ENCODE peak calls at places on chromosomes 7 and 10, in seven cellular contexts. P, F, Y, Q, Z, H and T are unnamed samples.

GRCh38 chr7:32525839-32526238 is 30.6 kb downstream of the AVL9 start:
- DNase-seq in P (no peak), F (no peak), Y (no peak), Q (no peak), Z (no peak), H (no peak), T (no peak)

GRCh38 chr7:12111461-12112405 is 99.4 kb upstream of the TMEM106B start:
- DNase-seq in P (peak), F (no peak), Y (no peak), Q (peak), Z (peak), H (peak), T (no peak)

GRCh38 chr10:100983868-100984669 is 3.2 kb downstream of the MRPL43 start:
- DNase-seq in P (peak), F (no peak), Y (no peak), Q (no peak), Z (peak), H (peak), T (no peak)

GRCh38 chr10:114714281-114714741 is 56.2 kb upstream of the ABLIM1 start:
- DNase-seq in P (no peak), F (no peak), Y (no peak), Q (peak), Z (no peak), H (no peak), T (peak)

GRCh38 chr10:120961720-120962259 is 110.6 kb downstream of the WDR11 start:
- DNase-seq in P (no peak), F (no peak), Y (no peak), Q (no peak), Z (no peak), H (no peak), T (no peak)

GRCh38 chr7:98322331-98323260 is 41.1 kb downstream of the BRI3 start:
- DNase-seq in P (no peak), F (no peak), Y (no peak), Q (no peak), Z (no peak), H (no peak), T (no peak)

GRCh38 chr10:29120216-29120615 is 168.7 kb upstream of the LYZL1 start:
- DNase-seq in P (no peak), F (no peak), Y (no peak), Q (peak), Z (no peak), H (no peak), T (no peak)

GRCh38 chr7:121313793-121314676 is 14.8 kb upstream of the WNT16 start:
- DNase-seq in P (no peak), F (no peak), Y (no peak), Q (peak), Z (no peak), H (no peak), T (no peak)

GRCh38 chr10:25493122-25493893 is 318.5 kb downstream of the GPR158 start:
- DNase-seq in P (no peak), F (no peak), Y (no peak), Q (peak), Z (no peak), H (no peak), T (no peak)

GRCh38 chr10:48634198-48634983 is 29.5 kb upstream of the ARHGAP22 start:
- DNase-seq in P (no peak), F (no peak), Y (no peak), Q (peak), Z (peak), H (peak), T (peak)

GRCh38 chr7:34222722-34223121 is 317.4 kb downstream of the BMPER start:
- DNase-seq in P (no peak), F (no peak), Y (no peak), Q (no peak), Z (no peak), H (no peak), T (no peak)

GRCh38 chr10:103928784-103929183 is 10.8 kb upstream of the STN1 start:
- DNase-seq in P (no peak), F (no peak), Y (no peak), Q (no peak), Z (no peak), H (no peak), T (no peak)

GRCh38 chr7:107118109-107118900 is 50.5 kb upstream of the HBP1 start:
- DNase-seq in P (no peak), F (no peak), Y (no peak), Q (peak), Z (no peak), H (no peak), T (no peak)

GRCh38 chr7:2009541-2010001 is 223.2 kb downstream of the MAD1L1 start:
- DNase-seq in P (no peak), F (no peak), Y (peak), Q (no peak), Z (peak), H (peak), T (peak)

GRCh38 chr10:21100871-21101514 is 203.9 kb upstream of the NEBL start:
- DNase-seq in P (no peak), F (no peak), Y (no peak), Q (peak), Z (no peak), H (no peak), T (no peak)

GRCh38 chr7:23184291-23184690 is 2.4 kb downstream of the NUP42 start:
- DNase-seq in P (no peak), F (no peak), Y (no peak), Q (no peak), Z (no peak), H (no peak), T (no peak)

GRCh38 chr7:23184709-23185354 is 3.0 kb downstream of the NUP42 start:
- DNase-seq in P (peak), F (peak), Y (no peak), Q (peak), Z (no peak), H (no peak), T (peak)

GRCh38 chr7:23181684-23182553 is at the start of gene NUP42:
- DNase-seq in P (peak), F (peak), Y (peak), Q (peak), Z (peak), H (peak), T (peak)

GRCh38 chr7:23185980-23186379 is 4.1 kb downstream of the NUP42 start:
- DNase-seq in P (no peak), F (no peak), Y (no peak), Q (no peak), Z (no peak), H (no peak), T (no peak)

GRCh38 chr7:23183279-23184012 is 1.6 kb downstream of the NUP42 start:
- DNase-seq in P (no peak), F (no peak), Y (no peak), Q (no peak), Z (no peak), H (no peak), T (no peak)
- H3K4me3 ChIP-seq in P (no peak), F (peak), Y (peak), Q (peak), Z (peak), H (no peak), T (peak)

DNA sequence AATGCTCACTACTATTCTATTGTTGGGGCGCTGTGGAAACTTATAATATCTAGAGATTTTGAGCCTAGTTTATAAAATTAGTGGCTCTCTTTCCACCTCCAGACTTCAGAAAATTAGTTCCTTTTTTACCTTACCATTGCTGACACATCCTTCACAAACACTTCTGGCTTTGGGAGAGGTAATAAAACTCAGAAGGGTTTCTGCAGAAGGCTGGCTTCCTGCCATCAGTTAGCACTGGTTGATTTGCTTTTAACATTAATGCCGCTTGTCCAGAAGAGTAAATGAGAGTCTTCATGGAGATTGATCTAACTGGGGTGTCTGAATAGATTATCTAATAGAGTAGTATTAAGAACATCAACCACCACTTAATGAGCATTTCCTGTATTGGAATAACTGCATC is 20.3 kb downstream of the ACSM6 start:
- DNase-seq in P (no peak), F (no peak), Y (no peak), Q (no peak), Z (no peak), H (no peak), T (no peak)
- TF ChIP-seq CTCF in P (no peak), F (no peak), Y (no peak), Q (no peak), Z (no peak), H (no peak), T (no peak)

DNA sequence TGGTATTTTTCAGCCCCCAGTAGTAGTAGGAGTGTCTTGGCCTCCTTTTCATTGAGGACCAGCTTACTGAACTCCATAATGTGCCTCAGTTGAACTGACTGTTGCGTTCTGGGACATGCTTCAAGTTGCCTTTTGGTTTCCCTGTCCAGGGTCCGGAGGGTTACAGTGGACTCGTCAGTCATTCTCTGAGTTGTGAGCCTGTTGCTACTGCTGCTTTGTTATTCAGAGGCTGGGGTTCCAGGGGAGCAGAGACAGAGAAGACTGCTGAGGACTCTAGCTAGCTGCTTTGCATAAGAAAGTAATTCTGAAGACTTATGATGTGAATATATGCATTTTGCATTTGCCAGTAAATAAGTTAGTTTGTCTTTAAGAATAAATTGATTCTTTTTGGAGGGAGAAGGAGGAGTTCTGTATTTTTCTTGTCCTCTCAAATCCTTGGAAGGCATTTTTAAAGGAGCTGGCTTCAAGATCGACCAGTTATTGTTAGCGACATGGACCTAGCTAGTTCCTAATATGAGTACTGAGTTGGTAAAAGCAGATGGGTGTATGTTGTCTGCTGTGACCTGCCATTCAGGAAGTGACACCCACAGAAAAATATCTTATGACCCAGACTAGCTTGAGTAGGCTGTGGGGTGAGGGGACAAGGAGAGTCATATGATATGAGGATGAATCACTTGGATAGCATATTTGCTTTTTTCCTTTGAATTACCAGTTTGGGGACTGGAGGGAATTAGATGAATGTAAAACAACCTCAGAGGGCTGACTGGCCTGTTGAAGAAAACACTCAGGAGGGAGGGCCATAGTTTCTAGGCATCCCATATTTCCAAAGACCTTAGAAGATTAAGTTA is 8.3 kb downstream of the PI4K2A start:
- DNase-seq in P (no peak), F (no peak), Y (no peak), Q (peak), Z (no peak), H (no peak), T (no peak)
- H3K4me3 ChIP-seq in P (no peak), F (no peak), Y (no peak), Q (no peak), Z (no peak), H (no peak), T (no peak)

DNA sequence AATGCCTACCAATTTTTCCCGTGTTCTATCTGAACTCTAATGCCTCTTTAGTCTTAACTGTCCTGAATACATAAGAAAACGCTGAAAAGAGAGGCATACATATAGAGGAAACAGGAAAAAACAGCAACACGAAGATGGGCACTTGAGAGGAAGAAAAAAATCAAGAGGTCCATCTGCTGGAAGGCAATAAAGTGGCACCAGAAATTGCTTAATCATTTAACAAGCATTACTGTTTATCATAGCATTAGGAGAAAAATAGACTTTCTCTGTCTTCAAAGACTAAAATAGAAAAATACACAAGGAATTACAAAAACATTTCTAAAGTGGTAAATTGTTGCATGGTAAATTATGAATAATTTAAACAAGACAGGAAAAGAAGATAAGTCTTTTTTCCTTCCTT is 35.0 kb downstream of the NSUN6 start:
- DNase-seq in P (no peak), F (no peak), Y (no peak), Q (peak), Z (no peak), H (no peak), T (no peak)
- TF ChIP-seq CTCF in P (no peak), F (no peak), Y (no peak), Q (no peak), Z (no peak), H (no peak), T (no peak)

GRCh38 chr10:2874963-2875362 is 192.4 kb upstream of the PFKP start:
- DNase-seq in P (no peak), F (no peak), Y (no peak), Q (no peak), Z (no peak), H (no peak), T (no peak)

GRCh38 chr10:2871673-2872219 is 195.6 kb upstream of the PFKP start:
- DNase-seq in P (no peak), F (no peak), Y (no peak), Q (no peak), Z (no peak), H (no peak), T (no peak)

GRCh38 chr10:2876032-2876431 is 191.3 kb upstream of the PFKP start:
- DNase-seq in P (no peak), F (no peak), Y (no peak), Q (no peak), Z (no peak), H (no peak), T (no peak)

GRCh38 chr10:2870654-2871053 is 196.7 kb upstream of the PFKP start:
- DNase-seq in P (no peak), F (no peak), Y (no peak), Q (no peak), Z (no peak), H (no peak), T (no peak)

DNA sequence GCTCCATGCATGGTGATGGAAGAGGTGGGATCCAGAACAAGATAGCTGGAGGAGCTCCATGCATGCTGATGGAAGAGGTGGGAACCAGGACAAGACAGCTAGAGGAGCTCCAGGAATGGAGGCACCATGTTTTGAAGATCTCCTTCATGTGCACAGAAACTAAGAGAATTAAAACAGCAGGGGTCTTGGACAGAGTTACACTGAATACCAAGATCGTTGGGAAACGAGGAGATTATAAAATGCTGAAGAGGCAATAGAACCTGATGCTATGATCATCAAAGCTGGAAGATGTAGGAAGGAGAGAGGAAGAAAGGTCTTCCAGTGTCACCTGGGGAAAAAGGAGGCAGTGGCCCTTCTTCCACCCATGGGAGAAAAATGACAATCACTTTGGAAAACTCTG is 193.6 kb upstream of the PFKP start:
- DNase-seq in P (no peak), F (no peak), Y (no peak), Q (no peak), Z (no peak), H (no peak), T (no peak)
- H3K4me3 ChIP-seq in P (no peak), F (no peak), Y (no peak), Q (no peak), Z (no peak), H (no peak), T (no peak)